ENCODE peak calls at places on chromosome 12, in seven cellular contexts. C, K, X, D, U, F and A are unnamed samples.

GRCh38 chr12:131121705-131122405 is 168.1 kb downstream of the ADGRD1 start:
- DNase-seq in X (peak; percentile 13), D (no peak), C (no peak), U (peak; percentile 9), K (peak; percentile 83), F (no peak), A (no peak)

GRCh38 chr12:113980537-113981337 is 14.6 kb upstream of the RBM19 start:
- DNase-seq in F (peak; percentile 47), X (peak; percentile 34), D (no peak), U (no peak), K (no peak), C (peak; percentile 24), A (peak; percentile 17)

GRCh38 chr12:113259499-113259953 is 38.3 kb downstream of the TPCN1 start:
- DNase-seq in F (no peak), C (peak; percentile 68), X (peak; percentile 91), U (peak; percentile 82), D (no peak), K (no peak), A (peak; percentile 92)

GRCh38 chr12:83473408-83474095 is 786.8 kb downstream of the TMTC2 start:
- DNase-seq in D (no peak), F (no peak), U (no peak), C (no peak), X (no peak), K (no peak), A (no peak)

GRCh38 chr12:45243963-45244362 is 28.1 kb downstream of the ANO6 start:
- DNase-seq in X (no peak), D (no peak), K (no peak), C (no peak), F (no peak), U (no peak), A (no peak)

GRCh38 chr12:102114212-102114611 is 5.7 kb downstream of the NUP37 start:
- DNase-seq in X (no peak), K (no peak), F (peak; percentile 15), U (no peak), D (no peak), C (no peak), A (no peak)

GRCh38 chr12:85468356-85469157 is 188.5 kb downstream of the ALX1 start:
- DNase-seq in D (no peak), K (peak; percentile 18), C (peak; percentile 45), X (no peak), F (peak; percentile 9), U (no peak), A (peak; percentile 29)

GRCh38 chr12:66763453-66763852 is 84.6 kb upstream of the GRIP1 start:
- DNase-seq in U (no peak), F (no peak), K (no peak), C (no peak), X (no peak), D (no peak), A (no peak)

GRCh38 chr12:114686421-114687268 is 2.7 kb upstream of the TBX3 start:
- DNase-seq in D (no peak), X (no peak), F (no peak), K (no peak), C (no peak), U (no peak), A (peak; percentile 78)

GRCh38 chr12:109981311-109981710 is 14.9 kb downstream of the GIT2 start:
- DNase-seq in F (no peak), D (no peak), X (no peak), K (no peak), C (no peak), U (no peak), A (no peak)

GRCh38 chr12:123364532-123365140 is at the start of gene SBNO1:
- DNase-seq in K (peak; percentile 97), X (peak; percentile 93), U (peak; percentile 85), D (peak; percentile 98), F (peak; percentile 91), C (peak; percentile 92), A (peak; percentile 88)

GRCh38 chr12:9669534-9669933 is at the start of gene CLEC2D:
- DNase-seq in X (no peak), D (no peak), K (no peak), F (no peak), U (no peak), C (no peak), A (no peak)

GRCh38 chr12:16972923-16973770 is 367.2 kb upstream of the LMO3 start:
- DNase-seq in U (no peak), D (no peak), X (no peak), C (no peak), F (no peak), K (no peak), A (no peak)

GRCh38 chr12:122137681-122138080 is 36.3 kb downstream of the IL31 start:
- DNase-seq in K (no peak), C (no peak), D (no peak), F (peak; percentile 53), X (no peak), U (no peak), A (peak; percentile 50)

DNA sequence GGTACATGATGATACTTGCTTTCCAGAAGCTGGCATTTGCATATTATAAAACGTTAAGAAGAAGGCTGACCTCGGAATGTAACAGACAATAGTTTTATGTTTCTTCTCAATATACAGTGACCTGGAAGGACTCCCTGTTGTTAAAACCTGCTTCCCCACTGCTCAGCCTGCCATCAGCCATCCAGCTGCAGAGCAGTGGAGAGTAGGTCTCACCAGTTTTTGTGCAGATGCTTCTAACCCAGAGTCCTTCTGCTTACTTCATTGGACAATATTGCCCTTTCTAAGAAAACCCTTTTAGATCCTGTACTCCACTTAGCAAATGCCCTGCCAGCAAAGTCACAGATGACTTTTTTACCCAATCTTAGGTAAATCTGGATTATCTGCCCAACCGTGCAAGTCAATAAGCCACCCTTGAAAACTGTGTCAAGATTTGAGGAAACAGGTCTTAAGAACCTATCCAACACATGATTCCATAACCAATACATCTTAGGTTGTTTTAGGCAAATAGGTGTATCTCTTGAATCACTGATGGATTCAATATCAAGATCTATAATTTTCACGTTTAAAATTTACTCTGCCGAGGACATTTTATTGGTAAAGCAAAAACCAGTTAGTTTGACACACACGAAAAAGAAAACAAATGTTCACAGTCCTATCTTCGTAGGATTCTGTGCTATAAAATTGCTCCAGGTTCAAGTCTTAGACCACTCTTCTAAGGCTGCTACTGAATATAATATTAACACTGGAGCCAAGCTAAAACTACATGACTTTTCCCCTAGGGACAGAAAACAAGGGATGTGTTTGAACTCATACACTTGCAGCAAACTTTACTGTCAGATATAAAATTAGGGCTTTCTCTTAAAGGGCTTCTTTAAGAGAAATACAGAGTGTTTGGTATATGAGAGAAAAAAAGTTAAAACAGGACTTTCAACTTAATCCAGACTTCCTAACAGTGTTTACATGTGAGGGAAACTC is 5.7 kb downstream of the PHLDA1 start:
- DNase-seq in C (no peak), U (no peak), D (no peak), F (no peak), K (no peak), X (no peak), A (no peak)
- TF ChIP-seq POLR2A in C (no peak), U (no peak), D (no peak), F (no peak), K (no peak), X (no peak), A (no peak)

DNA sequence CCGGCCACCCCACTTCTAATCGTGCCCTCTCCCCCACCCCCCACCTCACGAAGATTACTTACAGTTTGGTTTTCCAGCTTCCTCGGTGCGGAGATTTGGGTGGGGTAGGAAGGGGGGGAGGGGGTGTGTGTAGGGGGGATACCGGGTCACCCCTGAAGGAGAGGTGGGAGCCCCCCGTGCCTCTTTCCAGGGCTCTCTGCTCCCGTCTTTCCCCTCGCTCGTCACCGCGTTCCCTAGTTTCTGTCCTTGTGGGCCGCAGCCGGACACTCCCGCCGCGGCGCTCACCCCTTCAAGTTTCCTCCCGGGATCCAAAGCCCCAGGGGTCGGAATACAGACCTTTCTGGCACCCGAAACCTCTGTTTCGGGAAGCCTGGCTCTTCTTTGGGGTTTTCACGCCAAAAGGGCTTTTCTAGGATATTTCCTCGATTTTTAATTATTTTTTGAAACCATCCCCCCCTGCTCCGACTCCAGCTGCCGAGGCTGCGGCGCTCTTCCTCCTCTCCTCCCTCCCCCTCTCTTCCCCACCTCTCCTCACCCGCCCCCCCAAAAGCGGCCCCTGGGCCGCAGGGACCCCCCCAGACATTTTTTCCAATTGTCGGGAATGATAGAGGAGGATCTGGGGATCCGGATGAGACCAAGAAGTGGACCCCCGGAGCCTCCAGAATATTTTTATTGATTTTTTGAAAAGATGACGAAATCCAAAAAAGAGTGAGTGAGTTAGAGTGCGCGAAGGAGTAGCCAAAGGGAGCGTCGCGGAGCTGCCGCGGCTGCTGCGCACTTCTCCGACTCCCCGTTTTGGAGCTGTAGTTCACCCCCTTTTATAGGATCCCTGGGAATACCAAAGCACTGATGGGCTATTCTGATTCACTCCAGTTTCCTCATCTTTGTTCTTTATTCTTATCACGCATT is 1.7 kb downstream of the CCND2 start:
- DNase-seq in U (no peak), C (no peak), K (peak; percentile 81), D (peak; percentile 83), F (no peak), X (no peak), A (peak; percentile 27)
- H3K27me3 ChIP-seq in U (no peaks in the 10 kb centered on the region), C (no peaks in the 10 kb centered on the region), K (peaks cover 21% of the 10 kb centered on the region), D (peaks cover 4% of the 10 kb centered on the region), F (peaks cover 4% of the 10 kb centered on the region), X (peaks cover 2% of the 10 kb centered on the region), A (no peaks in the 10 kb centered on the region)

GRCh38 chr12:2262449-2262848 is 209.7 kb downstream of the CACNA1C start:
- DNase-seq in C (no peak), F (no peak), K (no peak), D (no peak), X (no peak), U (no peak), A (no peak)
- H3K9me3 ChIP-seq in C (no peaks in the 10 kb centered on the region), F (no peaks in the 10 kb centered on the region), K (no peaks in the 10 kb centered on the region), D (no peaks in the 10 kb centered on the region), X (no peaks in the 10 kb centered on the region), U (no peaks in the 10 kb centered on the region), A (no peaks in the 10 kb centered on the region)

GRCh38 chr12:57487597-57488396 is at the start of gene MARS1:
- DNase-seq in F (peak; percentile 98), K (peak; percentile 93), C (peak; percentile 96), U (peak; percentile 86), D (peak; percentile 98), X (peak; percentile 94), A (peak; percentile 96)
- TF ChIP-seq POLR2A in F (peak; percentile 14), K (peak; percentile 46), C (peak; percentile 66), U (peak; percentile 51), D (peak; percentile 17), X (peak; percentile 62), A (no peak)

GRCh38 chr12:48996794-48997718 is 2.1 kb downstream of the DDN start:
- DNase-seq in D (peak; percentile 93), C (peak; percentile 82), K (peak; percentile 87), F (peak; percentile 69), X (peak; percentile 84), U (peak; percentile 59), A (peak; percentile 80)

GRCh38 chr12:48997719-48998496 is 1.3 kb downstream of the DDN start:
- DNase-seq in D (no peak), F (no peak), X (no peak), K (peak; percentile 91), U (no peak), C (peak; percentile 63), A (peak; percentile 31)

GRCh38 chr12:48999371-49000131 is at the start of gene DDN:
- DNase-seq in U (no peak), X (no peak), F (no peak), K (peak; percentile 89), C (no peak), D (no peak), A (no peak)

GRCh38 chr12:48998497-48999353 is 450 bp downstream of the DDN start:
- DNase-seq in D (no peak), U (no peak), K (peak; percentile 89), F (no peak), X (no peak), C (peak; percentile 60), A (no peak)

DNA sequence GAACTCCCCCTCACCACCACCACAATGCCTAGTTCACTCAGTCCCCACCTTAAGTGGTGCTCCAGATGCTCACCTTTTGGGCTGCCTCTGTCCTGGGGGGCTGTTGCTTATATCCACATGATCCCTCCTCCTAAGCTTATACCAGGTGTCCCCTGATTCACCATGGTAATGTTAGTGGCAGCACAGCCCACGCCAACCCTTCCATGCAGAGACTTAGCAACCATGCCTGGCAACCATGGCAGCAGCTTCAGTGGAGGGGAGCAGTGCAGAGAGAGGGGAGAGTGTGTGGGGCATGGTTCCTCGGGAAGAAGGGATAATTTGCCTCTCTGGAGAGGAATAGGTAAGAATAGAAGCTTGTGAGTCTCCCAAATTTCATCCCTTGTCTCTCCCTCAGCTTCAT is 1.2 kb upstream of the DDN start:
- DNase-seq in C (no peak), U (no peak), X (no peak), D (no peak), F (no peak), K (no peak), A (no peak)
- H3K27me3 ChIP-seq in C (peaks cover 66% of the 10 kb centered on the region), U (no peaks in the 10 kb centered on the region), X (peaks cover 18% of the 10 kb centered on the region), D (peaks cover 97% of the 10 kb centered on the region), F (peaks cover 3% of the 10 kb centered on the region), K (peaks cover 28% of the 10 kb centered on the region), A (peaks cover 5% of the 10 kb centered on the region)